ENCODE peak calls at places on chromosome 2, in five cellular contexts. One of them, this sample, is unnamed.

GRCh38 chr2:129376404-129377077 is 602.9 kb upstream of the RAB6C start:
- DNase-seq in K562: no peak
- DNase-seq in GM12878: no peak
- DNase-seq in H1: no peak
- DNase-seq in HepG2: no peak
- DNase-seq in this sample: no peak

GRCh38 chr2:59237311-59237710 is 996.2 kb upstream of the FANCL start:
- DNase-seq in H1: no peak
- DNase-seq in HepG2: no peak
- DNase-seq in GM12878: no peak
- DNase-seq in K562: no peak
- DNase-seq in this sample: no peak

GRCh38 chr2:105990624-105991023 is 203.5 kb downstream of the UXS1 start:
- DNase-seq in HepG2: no peak
- DNase-seq in K562: no peak
- DNase-seq in GM12878: no peak
- DNase-seq in H1: no peak
- DNase-seq in this sample: no peak

GRCh38 chr2:180495606-180496005 is 484.8 kb upstream of the UBE2E3 start:
- DNase-seq in GM12878: no peak
- DNase-seq in K562: no peak
- DNase-seq in H1: no peak
- DNase-seq in HepG2: no peak
- DNase-seq in this sample: no peak

GRCh38 chr2:148552675-148553331 is 91.7 kb upstream of the EPC2 start:
- DNase-seq in GM12878: no peak
- DNase-seq in H1: no peak
- DNase-seq in K562: no peak
- DNase-seq in HepG2: no peak
- DNase-seq in this sample: no peak

GRCh38 chr2:207215300-207215699 is 49.6 kb upstream of the KLF7 start:
- DNase-seq in H1: no peak
- DNase-seq in HepG2: no peak
- DNase-seq in GM12878: no peak
- DNase-seq in K562: no peak
- DNase-seq in this sample: no peak

GRCh38 chr2:136129601-136130000 is 11.7 kb upstream of the CXCR4 start:
- DNase-seq in K562: no peak
- DNase-seq in GM12878: no peak
- DNase-seq in H1: no peak
- DNase-seq in HepG2: no peak
- DNase-seq in this sample: no peak

GRCh38 chr2:179031731-179032408 is 18.1 kb downstream of the CCDC141 start:
- DNase-seq in GM12878: peak; percentile 88
- DNase-seq in HepG2: no peak
- DNase-seq in K562: no peak
- DNase-seq in H1: no peak
- DNase-seq in this sample: no peak

GRCh38 chr2:217840522-217840921 is 162.3 kb downstream of the TNS1 start:
- DNase-seq in K562: no peak
- DNase-seq in H1: no peak
- DNase-seq in HepG2: no peak
- DNase-seq in GM12878: no peak
- DNase-seq in this sample: no peak

GRCh38 chr2:6650311-6650710 is 215.4 kb downstream of the CMPK2 start:
- DNase-seq in HepG2: no peak
- DNase-seq in K562: no peak
- DNase-seq in GM12878: no peak
- DNase-seq in H1: no peak
- DNase-seq in this sample: no peak

GRCh38 chr2:10934308-10934978 is 22.7 kb downstream of the KCNF1 start:
- DNase-seq in GM12878: no peak
- DNase-seq in HepG2: peak; percentile 27
- DNase-seq in K562: no peak
- DNase-seq in H1: no peak
- DNase-seq in this sample: no peak

GRCh38 chr2:188369365-188369764 is 77.7 kb downstream of the GULP1 start:
- DNase-seq in GM12878: no peak
- DNase-seq in HepG2: peak; percentile 57
- DNase-seq in K562: peak; percentile 45
- DNase-seq in H1: no peak
- DNase-seq in this sample: peak; percentile 35

GRCh38 chr2:159960413-159960812 is 102.0 kb downstream of the PLA2R1 start:
- DNase-seq in H1: no peak
- DNase-seq in K562: no peak
- DNase-seq in HepG2: no peak
- DNase-seq in GM12878: peak; percentile 44
- DNase-seq in this sample: peak; percentile 12

GRCh38 chr2:30786923-30787685 is 20.1 kb downstream of the CAPN13 start:
- DNase-seq in HepG2: no peak
- DNase-seq in H1: no peak
- DNase-seq in K562: no peak
- DNase-seq in GM12878: no peak
- DNase-seq in this sample: no peak

GRCh38 chr2:186751790-186752189 is 57.9 kb downstream of the FAM171B start:
- DNase-seq in GM12878: peak; percentile 24
- DNase-seq in H1: no peak
- DNase-seq in K562: no peak
- DNase-seq in HepG2: no peak
- DNase-seq in this sample: no peak

GRCh38 chr2:95728878-95729511 is 137.2 kb downstream of the TRIM43 start:
- DNase-seq in K562: peak; percentile 19
- DNase-seq in GM12878: peak; percentile 17
- DNase-seq in H1: no peak
- DNase-seq in HepG2: peak; percentile 76
- DNase-seq in this sample: peak; percentile 86

GRCh38 chr2:182852090-182852489 is 14.3 kb downstream of the FRZB start:
- DNase-seq in HepG2: no peak
- DNase-seq in H1: no peak
- DNase-seq in K562: peak; percentile 40
- DNase-seq in GM12878: no peak
- DNase-seq in this sample: peak; percentile 6

GRCh38 chr2:112906276-112906675 is 4.7 kb upstream of the IL37 start:
- DNase-seq in HepG2: no peak
- DNase-seq in H1: no peak
- DNase-seq in GM12878: no peak
- DNase-seq in K562: no peak
- DNase-seq in this sample: no peak

GRCh38 chr2:47558116-47559078 is 155.4 kb downstream of the MSH2 start:
- DNase-seq in GM12878: no peak
- DNase-seq in K562: no peak
- DNase-seq in H1: no peak
- DNase-seq in HepG2: no peak
- DNase-seq in this sample: no peak

GRCh38 chr2:96356889-96357288 is 21.3 kb downstream of the NCAPH start:
- DNase-seq in GM12878: no peak
- DNase-seq in K562: no peak
- DNase-seq in HepG2: no peak
- DNase-seq in H1: no peak
- DNase-seq in this sample: no peak

GRCh38 chr2:19408592-19408991 is 50.2 kb upstream of the OSR1 start:
- DNase-seq in K562: no peak
- DNase-seq in H1: no peak
- DNase-seq in GM12878: no peak
- DNase-seq in HepG2: peak; percentile 24
- DNase-seq in this sample: no peak

GRCh38 chr2:218962859-218963492 is 3.5 kb downstream of the CDK5R2 start:
- DNase-seq in H1: peak; percentile 91
- DNase-seq in HepG2: peak; percentile 59
- DNase-seq in GM12878: no peak
- DNase-seq in K562: peak; percentile 71
- DNase-seq in this sample: peak; percentile 64

GRCh38 chr2:28643324-28643723 is 108.3 kb upstream of the PPP1CB start:
- DNase-seq in GM12878: no peak
- DNase-seq in HepG2: peak; percentile 66
- DNase-seq in K562: no peak
- DNase-seq in H1: no peak
- DNase-seq in this sample: no peak

GRCh38 chr2:64296150-64296500 is 151.9 kb upstream of the PELI1 start:
- DNase-seq in GM12878: no peak
- DNase-seq in K562: no peak
- DNase-seq in H1: no peak
- DNase-seq in HepG2: no peak
- DNase-seq in this sample: no peak

GRCh38 chr2:84889332-84889731 is 8.4 kb upstream of the TRABD2A start:
- DNase-seq in GM12878: no peak
- DNase-seq in H1: no peak
- DNase-seq in K562: no peak
- DNase-seq in HepG2: no peak
- DNase-seq in this sample: no peak

GRCh38 chr2:178233428-178233827 is 39.1 kb downstream of the OSBPL6 start:
- DNase-seq in K562: no peak
- DNase-seq in GM12878: no peak
- DNase-seq in HepG2: no peak
- DNase-seq in H1: no peak
- DNase-seq in this sample: no peak

GRCh38 chr2:40118622-40119021 is 333.3 kb downstream of the SLC8A1 start:
- DNase-seq in K562: no peak
- DNase-seq in H1: no peak
- DNase-seq in GM12878: no peak
- DNase-seq in HepG2: no peak
- DNase-seq in this sample: no peak

GRCh38 chr2:73359915-73360697 is 25.5 kb upstream of the ALMS1 start:
- DNase-seq in HepG2: no peak
- DNase-seq in GM12878: no peak
- DNase-seq in H1: no peak
- DNase-seq in K562: no peak
- DNase-seq in this sample: no peak

GRCh38 chr2:33266467-33266866 is 210.0 kb upstream of the RASGRP3 start:
- DNase-seq in K562: no peak
- DNase-seq in GM12878: no peak
- DNase-seq in H1: no peak
- DNase-seq in HepG2: no peak
- DNase-seq in this sample: no peak

GRCh38 chr2:155846249-155846648 is 486.3 kb downstream of the NR4A2 start:
- DNase-seq in HepG2: no peak
- DNase-seq in H1: no peak
- DNase-seq in K562: no peak
- DNase-seq in GM12878: no peak
- DNase-seq in this sample: peak; percentile 43

GRCh38 chr2:26396734-26397298 is 4.9 kb upstream of the DRC1 start:
- DNase-seq in K562: peak; percentile 55
- DNase-seq in GM12878: no peak
- DNase-seq in H1: no peak
- DNase-seq in HepG2: no peak
- DNase-seq in this sample: no peak

GRCh38 chr2:198127627-198128026 is 323.2 kb downstream of the PLCL1 start:
- DNase-seq in K562: peak; percentile 53
- DNase-seq in GM12878: peak; percentile 32
- DNase-seq in HepG2: peak; percentile 56
- DNase-seq in H1: no peak
- DNase-seq in this sample: peak; percentile 51

GRCh38 chr2:9364791-9365497 is 58.4 kb downstream of the ITGB1BP1 start:
- DNase-seq in H1: no peak
- DNase-seq in HepG2: peak; percentile 79
- DNase-seq in K562: no peak
- DNase-seq in GM12878: no peak
- DNase-seq in this sample: no peak

GRCh38 chr2:16774980-16775963 is 109.6 kb upstream of the CYRIA start:
- DNase-seq in GM12878: no peak
- DNase-seq in K562: peak; percentile 33
- DNase-seq in H1: no peak
- DNase-seq in HepG2: peak; percentile 41
- DNase-seq in this sample: no peak

GRCh38 chr2:225337183-225337582 is 62.3 kb upstream of the NYAP2 start:
- DNase-seq in H1: no peak
- DNase-seq in HepG2: no peak
- DNase-seq in GM12878: no peak
- DNase-seq in K562: no peak
- DNase-seq in this sample: no peak

DNA sequence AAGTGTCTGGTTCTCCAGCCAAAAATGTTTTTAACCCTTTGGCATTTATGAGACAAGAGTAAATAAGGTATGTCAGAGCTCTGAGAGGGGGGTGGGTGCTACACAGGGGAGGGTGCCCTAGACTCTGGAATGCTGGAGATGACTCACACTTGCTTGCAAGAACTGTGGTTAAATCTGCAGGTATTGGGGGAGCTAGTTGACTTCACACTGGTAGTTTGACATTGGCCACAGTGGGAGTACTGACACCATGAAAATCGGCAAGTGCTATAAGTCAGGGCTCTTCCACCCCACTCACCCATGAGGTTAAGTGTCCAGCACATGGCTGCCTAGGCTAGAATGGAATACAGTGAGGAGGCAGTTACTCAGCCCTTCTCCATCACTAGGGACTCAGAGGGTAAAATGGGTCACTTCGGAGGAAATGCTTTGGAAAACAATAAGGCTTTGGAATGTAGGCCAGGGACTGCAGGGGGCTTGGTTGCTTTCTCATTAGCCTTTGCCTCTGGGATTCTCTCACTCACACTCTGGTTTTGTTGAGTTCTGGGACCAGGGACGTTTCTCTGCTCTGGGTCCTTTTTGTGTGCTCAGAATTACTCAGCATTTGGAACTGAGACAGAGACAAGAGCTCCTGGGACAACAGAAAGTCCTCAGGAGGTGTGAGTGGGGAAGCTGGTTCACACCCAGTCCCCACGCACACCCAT is 91.6 kb downstream of the ACKR3 start:
- DNase-seq in GM12878: no peak
- DNase-seq in K562: no peak
- DNase-seq in HepG2: no peak
- DNase-seq in H1: peak; percentile 9
- DNase-seq in this sample: no peak
- TF ChIP-seq JUND in GM12878: no peak
- TF ChIP-seq JUND in K562: no peak
- TF ChIP-seq JUND in HepG2: no peak
- TF ChIP-seq JUND in H1: peak; percentile 87
- TF ChIP-seq JUND in this sample: no peak

GRCh38 chr2:41496908-41497307 is 550.9 kb upstream of the PKDCC start:
- DNase-seq in GM12878: no peak
- DNase-seq in HepG2: no peak
- DNase-seq in K562: peak; percentile 4
- DNase-seq in H1: no peak
- DNase-seq in this sample: no peak
- H3K9me3 ChIP-seq in GM12878: peaks cover 14% of the 10 kb centered on the region
- H3K9me3 ChIP-seq in HepG2: peaks cover 84% of the 10 kb centered on the region
- H3K9me3 ChIP-seq in K562: peaks cover 4% of the 10 kb centered on the region
- H3K9me3 ChIP-seq in H1: peaks cover 68% of the 10 kb centered on the region
- H3K9me3 ChIP-seq in this sample: peaks cover 22% of the 10 kb centered on the region

GRCh38 chr2:231376857-231377256 is 18.7 kb upstream of the B3GNT7 start:
- DNase-seq in GM12878: no peak
- DNase-seq in K562: no peak
- DNase-seq in HepG2: no peak
- DNase-seq in H1: no peak
- DNase-seq in this sample: no peak
- TF ChIP-seq JUND in GM12878: no peak
- TF ChIP-seq JUND in K562: no peak
- TF ChIP-seq JUND in HepG2: no peak
- TF ChIP-seq JUND in H1: no peak
- TF ChIP-seq JUND in this sample: no peak

GRCh38 chr2:202307690-202308089 is 42.1 kb downstream of the NOP58 start:
- DNase-seq in H1: no peak
- DNase-seq in HepG2: no peak
- DNase-seq in GM12878: no peak
- DNase-seq in K562: no peak
- DNase-seq in this sample: no peak
- H3K9me3 ChIP-seq in H1: no peaks in the 10 kb centered on the region
- H3K9me3 ChIP-seq in HepG2: no peaks in the 10 kb centered on the region
- H3K9me3 ChIP-seq in GM12878: no peaks in the 10 kb centered on the region
- H3K9me3 ChIP-seq in K562: no peaks in the 10 kb centered on the region
- H3K9me3 ChIP-seq in this sample: no peaks in the 10 kb centered on the region

GRCh38 chr2:55418512-55419235 is 982 bp downstream of the CCDC88A start:
- DNase-seq in GM12878: no peak
- DNase-seq in HepG2: peak; percentile 30
- DNase-seq in H1: no peak
- DNase-seq in K562: peak; percentile 24
- DNase-seq in this sample: no peak
- TF ChIP-seq JUND in GM12878: no peak
- TF ChIP-seq JUND in HepG2: no peak
- TF ChIP-seq JUND in H1: no peak
- TF ChIP-seq JUND in K562: no peak
- TF ChIP-seq JUND in this sample: no peak